ENCODE peak calls at places on chromosomes 7 and 10, in five cellular contexts. J, Y, X, V and M are unnamed samples.

GRCh38 chr7:55481126-55481525 is 91.2 kb downstream of the VOPP1 start:
- DNase-seq in J (no peak), Y (no peak), X (no peak), V (no peak), M (no peak)

GRCh38 chr10:811781-812180 is 119.7 kb downstream of the LARP4B start:
- DNase-seq in J (no peak), Y (no peak), X (no peak), V (no peak), M (no peak)

GRCh38 chr7:22579961-22580360 is 80.0 kb upstream of the STEAP1B start:
- DNase-seq in J (no peak), Y (no peak), X (no peak), V (no peak), M (no peak)

GRCh38 chr10:51861731-51862130 is 162.3 kb upstream of the CSTF2T start:
- DNase-seq in J (no peak), Y (no peak), X (no peak), V (no peak), M (no peak)

GRCh38 chr10:5659702-5660528 is 6.5 kb downstream of the ASB13 start:
- DNase-seq in J (peak; percentile 85), Y (peak; percentile 40), X (peak; percentile 10), V (no peak), M (no peak)

GRCh38 chr7:74289660-74290589 is 718 bp downstream of the CLIP2 start:
- DNase-seq in J (peak; percentile 84), Y (no peak), X (no peak), V (peak; percentile 15), M (peak; percentile 27)

GRCh38 chr10:59242057-59242456 is 65.6 kb downstream of the PHYHIPL start:
- DNase-seq in J (no peak), Y (no peak), X (no peak), V (no peak), M (no peak)

GRCh38 chr7:37942934-37943610 is 22.6 kb downstream of the EPDR1 start:
- DNase-seq in J (no peak), Y (no peak), X (no peak), V (no peak), M (no peak)

GRCh38 chr10:125344573-125345121 is 184.3 kb upstream of the CTBP2 start:
- DNase-seq in J (no peak), Y (no peak), X (no peak), V (no peak), M (no peak)

GRCh38 chr10:77501846-77502251 is 135.8 kb downstream of the KCNMA1 start:
- DNase-seq in J (peak; percentile 76), Y (no peak), X (no peak), V (no peak), M (no peak)

GRCh38 chr7:17769918-17770317 is 170.4 kb downstream of the SNX13 start:
- DNase-seq in J (peak; percentile 78), Y (peak; percentile 78), X (peak; percentile 42), V (peak; percentile 21), M (peak; percentile 23)

GRCh38 chr7:135923700-135924261 is 53.4 kb downstream of the MTPN start:
- DNase-seq in J (peak; percentile 98), Y (no peak), X (peak; percentile 54), V (no peak), M (no peak)

GRCh38 chr7:151511946-151512345 is 7.7 kb downstream of the RHEB start:
- DNase-seq in J (peak; percentile 42), Y (no peak), X (no peak), V (no peak), M (no peak)

GRCh38 chr7:134558370-134558769 is 9.5 kb downstream of the AKR1B15 start:
- DNase-seq in J (no peak), Y (no peak), X (no peak), V (no peak), M (no peak)

GRCh38 chr7:107773027-107773426 is 29.1 kb downstream of the CBLL1 start:
- DNase-seq in J (no peak), Y (no peak), X (no peak), V (no peak), M (no peak)

GRCh38 chr7:78172138-78172887 is 373.7 kb downstream of the PHTF2 start:
- DNase-seq in J (no peak), Y (no peak), X (no peak), V (no peak), M (no peak)

GRCh38 chr10:120963053-120963533 is 111.9 kb downstream of the WDR11 start:
- DNase-seq in J (no peak), Y (no peak), X (no peak), V (no peak), M (no peak)

GRCh38 chr7:75650671-75651070 is 88.1 kb downstream of the HIP1 start:
- DNase-seq in J (no peak), Y (no peak), X (no peak), V (no peak), M (no peak)

GRCh38 chr10:70678250-70678635 is 5.9 kb downstream of the ADAMTS14 start:
- DNase-seq in J (no peak), Y (no peak), X (no peak), V (no peak), M (no peak)

GRCh38 chr10:75514830-75515229 is 83.4 kb downstream of the LRMDA start:
- DNase-seq in J (no peak), Y (no peak), X (no peak), V (no peak), M (no peak)

GRCh38 chr7:137987563-137987962 is 14.3 kb downstream of the CREB3L2 start:
- DNase-seq in J (no peak), Y (no peak), X (no peak), V (no peak), M (no peak)

GRCh38 chr7:137985253-137985896 is 16.5 kb downstream of the CREB3L2 start:
- DNase-seq in J (no peak), Y (no peak), X (no peak), V (no peak), M (no peak)

GRCh38 chr7:137985897-137986251 is 16.0 kb downstream of the CREB3L2 start:
- DNase-seq in J (no peak), Y (no peak), X (no peak), V (no peak), M (no peak)

GRCh38 chr7:137987011-137987334 is 14.9 kb downstream of the CREB3L2 start:
- DNase-seq in J (no peak), Y (no peak), X (no peak), V (no peak), M (no peak)

DNA sequence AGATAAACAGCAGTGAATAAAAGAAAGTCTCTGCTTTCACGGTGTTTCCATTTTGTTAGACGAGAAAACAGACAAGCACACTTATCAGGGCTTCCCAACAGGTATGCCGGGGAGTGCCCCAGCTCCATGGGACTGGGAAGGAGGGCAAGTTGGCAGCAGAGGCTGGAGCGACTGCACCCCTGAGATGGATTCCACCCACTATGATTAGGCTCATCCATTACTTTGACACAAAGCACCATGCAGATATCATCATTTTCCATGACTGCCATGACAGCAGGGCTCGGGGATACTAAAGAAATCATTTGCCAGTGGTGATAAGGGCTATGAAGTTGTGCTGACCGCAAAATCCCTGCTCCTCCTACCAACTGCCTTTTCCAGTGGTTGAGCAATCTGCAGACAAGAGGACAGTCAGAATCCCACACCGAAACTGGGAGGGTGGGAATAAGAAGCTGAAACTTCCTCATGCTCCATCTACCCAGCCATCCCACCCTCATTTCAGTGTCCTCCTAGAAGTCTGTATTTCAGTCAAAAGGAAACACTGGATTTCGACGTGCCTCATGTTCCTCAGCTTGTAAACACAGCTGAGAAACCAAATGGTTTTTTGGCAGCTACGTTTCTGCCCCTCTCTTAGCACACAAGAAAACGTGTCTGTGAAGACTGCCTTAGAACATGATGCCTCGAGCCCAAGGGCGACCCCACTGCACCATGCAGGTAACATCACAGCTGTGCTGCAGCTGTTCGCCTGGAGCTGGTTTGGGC is 15.5 kb downstream of the CREB3L2 start:
- DNase-seq in J (peak; percentile 91), Y (no peak), X (no peak), V (no peak), M (no peak)
- H3K4me3 ChIP-seq in J (peak overlapping the region; percentile 37), Y (no peak overlapping the region), X (peak overlapping the region; percentile 38), V (no peak overlapping the region), M (no peak overlapping the region)

GRCh38 chr7:27950123-27950522 is 210.2 kb downstream of the TAX1BP1 start:
- DNase-seq in J (no peak), Y (no peak), X (no peak), V (no peak), M (no peak)

GRCh38 chr7:27953777-27954176 is 213.8 kb downstream of the TAX1BP1 start:
- DNase-seq in J (no peak), Y (no peak), X (no peak), V (no peak), M (no peak)

GRCh38 chr7:27953361-27953760 is 213.4 kb downstream of the TAX1BP1 start:
- DNase-seq in J (peak; percentile 38), Y (no peak), X (no peak), V (no peak), M (no peak)

GRCh38 chr7:27955011-27955410 is 215.0 kb downstream of the TAX1BP1 start:
- DNase-seq in J (no peak), Y (no peak), X (no peak), V (no peak), M (no peak)

GRCh38 chr7:27952393-27953290 is 212.7 kb downstream of the TAX1BP1 start:
- DNase-seq in J (peak; percentile 80), Y (peak; percentile 44), X (no peak), V (no peak), M (peak; percentile 15)
- H3K27ac ChIP-seq in J (peak overlapping the region; percentile 27), Y (peak overlapping the region; percentile 49), X (no peak overlapping the region), V (no peak overlapping the region), M (no peak overlapping the region)

GRCh38 chr7:157687158-157687557 is 350.4 kb downstream of the DNAJB6 start:
- DNase-seq in J (no peak), Y (no peak), X (no peak), V (no peak), M (no peak)

GRCh38 chr7:157686285-157686894 is 349.6 kb downstream of the DNAJB6 start:
- DNase-seq in J (no peak), Y (no peak), X (no peak), V (no peak), M (no peak)

GRCh38 chr7:157689269-157690057 is 352.7 kb downstream of the DNAJB6 start:
- DNase-seq in J (no peak), Y (no peak), X (no peak), V (no peak), M (no peak)

GRCh38 chr7:157688439-157689268 is 351.9 kb downstream of the DNAJB6 start:
- DNase-seq in J (no peak), Y (no peak), X (no peak), V (no peak), M (no peak)

DNA sequence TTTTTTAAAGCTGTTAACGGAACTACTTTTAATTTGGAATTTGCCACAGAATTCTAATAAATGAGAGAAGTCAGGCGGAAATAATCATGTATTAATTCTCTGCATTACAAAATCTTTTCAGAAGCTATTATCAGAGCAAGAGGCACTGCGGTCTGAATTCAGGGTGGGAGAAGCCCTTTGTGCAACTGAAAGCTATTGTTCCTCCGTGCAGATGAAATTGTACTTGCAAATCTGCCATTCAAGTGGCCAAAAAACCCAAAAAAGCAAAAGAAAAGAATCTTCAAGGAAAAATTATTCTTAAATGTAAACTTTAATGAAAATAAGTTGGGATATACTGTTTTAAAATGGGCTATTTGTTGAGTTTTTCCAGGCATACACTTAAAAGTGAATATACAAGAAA is 351.0 kb downstream of the DNAJB6 start:
- DNase-seq in J (no peak), Y (no peak), X (no peak), V (no peak), M (no peak)
- H3K27me3 ChIP-seq in J (peaks cover 53% of the 10 kb centered on the region), Y (peaks cover 27% of the 10 kb centered on the region), X (peaks cover 55% of the 10 kb centered on the region), V (peaks cover 42% of the 10 kb centered on the region), M (peaks cover 45% of the 10 kb centered on the region)

DNA sequence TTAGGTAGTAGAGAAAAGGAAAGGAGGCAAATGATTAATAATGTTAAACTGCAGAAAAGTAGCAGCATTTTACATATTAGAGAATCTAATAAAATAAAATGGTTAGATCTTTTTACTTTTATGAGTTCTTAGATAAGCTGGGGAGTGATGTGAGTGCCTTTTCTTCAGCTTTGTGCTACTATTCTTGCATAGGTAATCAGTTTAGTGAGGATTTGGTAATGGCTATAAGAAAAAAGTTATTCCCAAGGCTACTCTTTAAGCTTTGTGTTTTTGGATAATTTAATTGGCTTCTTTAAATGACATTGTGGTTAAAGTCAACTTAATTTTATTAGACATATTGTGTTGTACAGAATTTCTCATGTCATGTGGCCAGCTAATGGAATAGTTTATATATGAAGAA is 3.7 kb downstream of the KCND2 start:
- DNase-seq in J (no peak), Y (no peak), X (no peak), V (no peak), M (no peak)
- H3K4me3 ChIP-seq in J (no peak overlapping the region), Y (no peak overlapping the region), X (no peak overlapping the region), V (no peak overlapping the region), M (no peak overlapping the region)